ENCODE peak calls at places on chromosomes 13 and 19, in seven cellular contexts. S is breast epithelium, R is A549, F is HCT116, C is ovary, P is esophagus muscularis mucosa, M is uterus. Y is an unnamed sample.

GRCh38 chr19:33510728-33511255 is 10.8 kb downstream of the PEPD start:
- DNase-seq in C (no peak), P (no peak), R (no peak), S (no peak), F (no peak), M (no peak), Y (no peak)

GRCh38 chr13:107819071-107819470 is 396.3 kb downstream of the LIG4 start:
- DNase-seq in C (no peak), P (no peak), S (no peak), R (no peak), F (no peak), M (no peak), Y (no peak)

GRCh38 chr19:11963566-11964355 is 1.1 kb upstream of the ZNF763 start:
- DNase-seq in C (peak; percentile 87), P (peak; percentile 94), M (peak; percentile 79), R (no peak), S (peak; percentile 51), F (no peak), Y (peak; percentile 83)

GRCh38 chr13:44609137-44609536 is 33.0 kb upstream of the TSC22D1 start:
- DNase-seq in R (no peak), S (no peak), C (no peak), M (no peak), P (no peak), F (no peak), Y (no peak)

GRCh38 chr19:32324631-32325215 is 20.7 kb upstream of the ZNF507 start:
- DNase-seq in F (no peak), M (no peak), C (no peak), R (no peak), S (no peak), P (peak; percentile 57), Y (no peak)

GRCh38 chr13:60790620-60791019 is 393.6 kb downstream of the TDRD3 start:
- DNase-seq in M (peak; percentile 18), S (no peak), P (no peak), C (no peak), R (no peak), F (no peak), Y (no peak)

GRCh38 chr13:56670563-56670962 is 470.2 kb upstream of the PRR20A start:
- DNase-seq in R (no peak), C (no peak), M (no peak), S (no peak), F (no peak), P (no peak), Y (no peak)

GRCh38 chr13:60397693-60398437 is 845 bp downstream of the TDRD3 start:
- DNase-seq in F (no peak), P (peak; percentile 92), R (peak; percentile 49), M (peak; percentile 43), S (peak; percentile 29), C (peak; percentile 53), Y (peak; percentile 16)

GRCh38 chr13:50119593-50119992 is 104.3 kb downstream of the KCNRG start:
- DNase-seq in M (no peak), F (no peak), C (no peak), S (no peak), R (no peak), P (no peak), Y (no peak)

GRCh38 chr19:3580156-3580955 is 4.9 kb upstream of the GIPC3 start:
- DNase-seq in S (no peak), M (no peak), C (no peak), P (no peak), F (no peak), R (peak; percentile 40), Y (no peak)

GRCh38 chr19:3578390-3578789 is 5.6 kb downstream of the HMG20B start:
- DNase-seq in S (no peak), M (no peak), P (no peak), R (no peak), C (no peak), F (no peak), Y (no peak)

GRCh38 chr19:3575949-3576673 is 3.4 kb downstream of the HMG20B start:
- DNase-seq in C (no peak), F (no peak), M (no peak), S (no peak), R (no peak), P (no peak), Y (no peak)

GRCh38 chr19:3576696-3577443 is 4.1 kb downstream of the HMG20B start:
- DNase-seq in M (peak; percentile 46), S (no peak), F (no peak), P (no peak), R (no peak), C (peak; percentile 56), Y (no peak)

DNA sequence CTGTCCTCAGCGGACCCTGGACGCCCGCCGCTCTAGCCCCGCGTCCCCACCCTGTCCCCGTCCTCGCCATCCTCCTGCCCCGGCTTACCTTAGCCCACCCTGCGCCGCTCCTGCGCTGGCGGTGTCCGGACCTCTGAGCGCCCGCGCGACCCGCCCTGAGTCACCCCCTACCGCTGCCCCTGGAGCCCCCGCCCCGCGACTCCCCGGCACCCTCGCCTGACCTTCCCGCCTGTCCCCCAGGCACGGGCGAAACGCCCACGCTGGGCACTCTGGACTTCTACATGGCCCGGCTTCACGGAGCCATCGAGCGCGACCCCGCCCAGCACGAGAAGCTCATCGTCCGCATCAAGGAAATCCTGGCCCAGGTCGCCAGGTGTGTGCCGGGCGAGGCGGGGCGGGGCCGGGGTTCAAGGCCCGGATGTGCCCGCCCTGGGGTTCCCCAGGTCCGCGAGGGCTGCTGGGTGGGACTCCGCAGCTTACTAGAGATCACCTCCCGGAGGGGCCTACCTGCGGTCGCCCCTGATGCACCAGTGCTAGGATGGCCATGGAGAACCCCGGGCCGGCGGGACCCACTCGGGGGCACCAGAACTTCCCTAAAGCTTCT is 5.1 kb downstream of the HMG20B start:
- DNase-seq in S (no peak), P (no peak), C (no peak), F (no peak), M (no peak), R (no peak), Y (no peak)
- TF ChIP-seq POLR2A in S (no peak), P (no peak), C (no peak), F (no peak), M (no peak), R (no peak), Y (no peak)

GRCh38 chr19:45878043-45878794 is 7.7 kb downstream of the IRF2BP1 start:
- DNase-seq in M (no peak), R (no peak), S (peak; percentile 82), C (no peak), F (no peak), P (no peak), Y (no peak)
- H3K4me1 ChIP-seq in M (peaks cover 7% of the 10 kb centered on the region), R (peaks cover 21% of the 10 kb centered on the region), S (peaks cover 10% of the 10 kb centered on the region), C (peaks cover 6% of the 10 kb centered on the region), F (peaks cover 22% of the 10 kb centered on the region), P (peaks cover 23% of the 10 kb centered on the region), Y (peaks cover 31% of the 10 kb centered on the region)

GRCh38 chr13:79307866-79308298 is 98.2 kb downstream of the RBM26 start:
- DNase-seq in R (peak; percentile 1), S (no peak), C (peak; percentile 21), M (no peak), P (no peak), F (no peak), Y (no peak)
- TF ChIP-seq POLR2A in R (no peak), S (no peak), C (no peak), M (no peak), P (no peak), F (no peak), Y (no peak)

GRCh38 chr13:99505814-99506269 is 4.6 kb downstream of the TM9SF2 start:
- DNase-seq in P (no peak), M (no peak), S (no peak), F (no peak), C (no peak), R (peak; percentile 3), Y (no peak)
- H3K4me1 ChIP-seq in P (peaks cover 48% of the 10 kb centered on the region), M (peaks cover 6% of the 10 kb centered on the region), S (no peaks in the 10 kb centered on the region), F (peaks cover 21% of the 10 kb centered on the region), C (peaks cover 3% of the 10 kb centered on the region), R (peaks cover 26% of the 10 kb centered on the region), Y (peaks cover 27% of the 10 kb centered on the region)

GRCh38 chr13:46103037-46103436 is 1.8 kb downstream of the CPB2 start:
- DNase-seq in R (no peak), C (no peak), F (no peak), P (no peak), S (no peak), M (no peak), Y (no peak)
- TF ChIP-seq POLR2A in R (no peak), C (no peak), F (no peak), P (no peak), S (no peak), M (no peak), Y (no peak)

GRCh38 chr19:18490719-18491118 is 31.2 kb downstream of the ELL start:
- DNase-seq in M (no peak), F (no peak), C (no peak), P (no peak), R (no peak), S (no peak), Y (no peak)
- H3K4me1 ChIP-seq in M (peaks cover 19% of the 10 kb centered on the region), F (peaks cover 15% of the 10 kb centered on the region), C (peaks cover 38% of the 10 kb centered on the region), P (peaks cover 83% of the 10 kb centered on the region), R (peaks cover 21% of the 10 kb centered on the region), S (peaks cover 28% of the 10 kb centered on the region), Y (peaks cover 56% of the 10 kb centered on the region)

DNA sequence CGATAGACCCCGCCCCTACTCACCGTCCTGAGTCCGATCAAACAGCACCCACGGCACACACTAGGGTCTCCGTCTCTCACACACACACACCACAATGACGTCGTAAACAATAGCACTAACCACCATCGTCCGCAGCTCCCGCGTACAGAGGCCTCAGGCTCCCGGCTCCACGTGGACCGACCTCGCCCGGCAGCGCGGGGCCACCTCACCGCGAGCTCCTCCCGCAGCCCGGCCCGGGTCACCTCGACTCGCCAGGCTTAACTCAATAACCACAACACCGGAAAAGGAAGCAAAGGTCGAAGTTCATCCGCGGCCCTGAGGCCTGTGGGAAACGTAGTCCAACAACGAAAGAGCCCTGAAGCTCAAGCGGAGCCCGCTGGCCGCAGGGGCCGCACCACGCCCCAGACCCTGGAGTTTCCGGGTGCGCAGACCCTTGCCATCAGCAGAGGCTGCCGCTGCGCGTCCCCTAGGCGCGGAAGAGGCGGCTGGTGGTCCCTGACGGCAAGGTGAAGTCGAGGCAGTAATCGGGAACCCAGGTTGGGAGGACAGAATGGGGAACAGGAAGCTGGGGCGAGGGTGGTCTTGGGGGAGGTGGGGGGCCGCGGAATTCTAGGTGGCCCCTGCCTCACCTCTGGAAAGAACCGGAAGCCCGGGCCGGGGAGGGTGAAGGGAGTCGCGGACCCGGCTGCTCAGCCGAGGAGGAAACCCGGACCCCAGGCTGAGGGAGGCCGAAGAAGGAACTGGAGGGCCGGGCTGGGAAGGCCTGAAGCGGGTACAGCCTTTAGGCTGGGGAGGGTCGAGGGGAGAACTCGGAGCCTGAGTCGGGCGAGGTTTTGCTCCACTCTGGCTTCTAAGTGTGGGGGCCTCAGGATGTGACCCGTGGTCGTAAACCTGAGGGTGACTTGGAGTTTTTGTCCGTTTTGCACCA is at the start of gene ZNF529:
- DNase-seq in P (peak; percentile 98), C (peak; percentile 88), F (no peak), S (peak; percentile 89), M (peak; percentile 86), R (peak; percentile 97), Y (peak; percentile 92)
- TF ChIP-seq POLR2A in P (peak; percentile 27), C (no peak), F (no peak), S (peak; percentile 54), M (peak; percentile 46), R (peak; percentile 60), Y (peak; percentile 43)